ENCODE peak calls at places on chromosomes 16 and 17, in four cellular contexts. Y is GM23248, N is fibroblast of lung, X is PC-3. H is an unnamed sample. For H3K4me1, the result is how much of the 10 kb centered on the place peaks cover.

GRCh38 chr16:4339909-4340308 is 11.2 kb downstream of the PAM16 start:
- DNase-seq in N (no peak), X (no peak), Y (no peak), H (no peak)

GRCh38 chr16:14672403-14672971 is 21.6 kb downstream of the PLA2G10 start:
- DNase-seq in N (no peak), Y (no peak), X (peak), H (no peak)

GRCh38 chr16:80203821-80204220 is 337.0 kb upstream of the DYNLRB2 start:
- DNase-seq in N (no peak), X (no peak), Y (no peak), H (peak)

GRCh38 chr16:10616744-10617640 is 36.6 kb upstream of the EMP2 start:
- DNase-seq in N (peak), Y (peak), X (peak), H (peak)

GRCh38 chr17:40548982-40549680 is 16.1 kb downstream of the CCR7 start:
- DNase-seq in X (peak), N (peak), Y (peak), H (peak)

GRCh38 chr17:4249452-4250029 is 14.2 kb downstream of the ANKFY1 start:
- DNase-seq in N (peak), X (peak), Y (peak), H (peak)

GRCh38 chr16:3734084-3734757 is 16.9 kb upstream of the TRAP1 start:
- DNase-seq in X (no peak), Y (no peak), N (no peak), H (no peak)

GRCh38 chr17:65279456-65279855 is 142.3 kb downstream of the RGS9 start:
- DNase-seq in Y (no peak), N (no peak), X (no peak), H (no peak)

GRCh38 chr16:13956635-13957196 is 36.8 kb downstream of the ERCC4 start:
- DNase-seq in N (no peak), Y (no peak), X (no peak), H (no peak)

GRCh38 chr16:85593503-85594195 is 19.5 kb upstream of the GSE1 start:
- DNase-seq in N (no peak), Y (no peak), X (no peak), H (no peak)

GRCh38 chr17:81230043-81230820 is 7.5 kb upstream of the CEP131 start:
- DNase-seq in X (no peak), N (no peak), Y (no peak), H (no peak)

GRCh38 chr16:74700206-74701040 is at the start of gene MLKL:
- DNase-seq in X (peak), Y (peak), N (peak), H (peak)

GRCh38 chr17:57295526-57296023 is 39.3 kb downstream of the MSI2 start:
- DNase-seq in X (peak), N (peak), Y (no peak), H (no peak)

GRCh38 chr16:83863682-83864081 is 35.2 kb upstream of the MLYCD start:
- DNase-seq in N (no peak), Y (no peak), X (no peak), H (no peak)

GRCh38 chr16:87438611-87438985 is 46.5 kb downstream of the MAP1LC3B start:
- DNase-seq in Y (no peak), N (no peak), X (no peak), H (no peak)

GRCh38 chr17:17801800-17802481 is 34.8 kb downstream of the SREBF1 start:
- DNase-seq in N (no peak), Y (no peak), X (no peak), H (no peak)

DNA sequence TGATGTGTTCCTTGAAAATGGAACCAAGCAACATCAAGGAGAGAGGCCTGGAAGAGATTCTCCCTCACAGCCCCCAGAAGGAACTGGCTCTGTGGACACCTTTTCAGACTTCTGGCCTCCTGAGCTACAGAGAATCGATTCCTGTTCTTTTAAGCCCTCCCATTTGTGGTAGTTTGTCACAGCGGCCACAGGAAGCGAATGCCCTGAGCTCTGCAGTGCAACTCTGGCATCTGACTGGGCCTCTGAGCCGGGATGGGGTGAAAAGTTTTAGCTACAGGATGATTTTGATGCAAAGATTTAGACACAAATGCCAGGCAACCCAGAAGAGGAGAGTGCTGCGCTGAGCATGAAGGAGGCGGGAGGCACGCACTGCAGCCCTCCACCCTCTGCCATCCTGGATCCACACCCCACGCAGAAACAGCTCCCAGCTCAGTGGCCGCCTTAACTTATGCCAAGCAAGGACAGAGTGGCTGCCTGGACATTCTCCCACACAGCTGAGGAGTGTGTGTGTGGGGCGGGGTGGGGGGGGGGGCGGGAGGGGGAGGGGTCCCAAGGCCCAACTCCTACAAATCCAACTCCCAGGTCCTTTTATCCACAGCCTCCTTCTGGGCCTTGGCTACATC is 2.2 kb downstream of the TIMP2 start:
- DNase-seq in Y (peak), X (no peak), N (no peak), H (no peak)
- H3K27ac ChIP-seq in Y (peak), X (no peak), N (peak), H (no peak)

GRCh38 chr17:49210158-49211029 is at the start of the genes ABI3 and GNGT2:
- DNase-seq in N (peak), Y (no peak), X (no peak), H (no peak)

GRCh38 chr17:49216482-49216881 is 6.0 kb downstream of the ABI3 start:
- DNase-seq in Y (no peak), N (no peak), X (no peak), H (no peak)

GRCh38 chr17:49213803-49214202 is 3.3 kb downstream of the ABI3 start:
- DNase-seq in N (no peak), X (no peak), Y (no peak), H (no peak)

GRCh38 chr17:49214665-49215360 is 4.3 kb downstream of the ABI3 start:
- DNase-seq in Y (no peak), X (no peak), N (no peak), H (no peak)

GRCh38 chr17:49213399-49213798 is 2.9 kb downstream of the ABI3 start:
- DNase-seq in Y (no peak), X (no peak), N (no peak), H (no peak)
- H3K4me1 ChIP-seq in Y (under half), X (under half), N (under half), H (under half)

GRCh38 chr16:89053725-89054029 is 40.0 kb upstream of the ACSF3 start:
- DNase-seq in X (no peak), Y (no peak), N (no peak), H (no peak)

GRCh38 chr16:89050868-89051311 is 42.8 kb upstream of the ACSF3 start:
- DNase-seq in Y (no peak), N (no peak), X (no peak), H (no peak)

GRCh38 chr16:89052824-89053724 is 40.6 kb upstream of the ACSF3 start:
- DNase-seq in Y (peak), X (peak), N (peak), H (peak)

GRCh38 chr16:89051521-89052166 is 42.0 kb upstream of the ACSF3 start:
- DNase-seq in N (no peak), X (no peak), Y (no peak), H (no peak)

DNA sequence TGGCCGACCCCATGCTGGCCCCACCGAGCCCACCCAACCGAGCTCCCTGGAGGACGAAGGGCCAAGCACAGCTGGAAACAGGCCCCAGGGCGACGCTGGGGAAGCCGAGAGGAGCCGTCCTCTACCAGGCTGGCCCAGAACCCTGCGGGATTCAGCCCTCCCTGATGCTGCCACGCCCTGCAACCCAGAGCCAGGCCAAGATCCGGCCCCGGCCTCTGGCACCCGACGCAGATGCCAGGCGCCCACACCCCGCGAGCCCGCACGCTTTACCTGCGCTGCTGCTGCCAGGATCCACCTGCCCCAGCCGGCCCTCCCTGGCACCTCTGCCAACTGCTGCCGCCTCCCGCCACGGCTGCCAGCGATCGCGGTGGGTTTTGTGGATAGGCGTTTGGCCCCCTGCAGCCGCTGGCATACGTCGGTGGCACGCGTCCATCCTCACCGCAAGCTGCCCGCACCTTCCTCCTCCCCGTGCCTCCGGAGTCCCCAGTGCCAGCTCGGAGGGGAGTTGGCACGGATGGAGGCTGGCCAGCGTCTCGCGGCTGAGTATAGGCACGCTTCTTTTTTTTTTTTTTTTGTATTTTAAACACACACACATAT is 41.4 kb upstream of the ACSF3 start:
- DNase-seq in Y (peak), N (peak), X (peak), H (peak)
- TF ChIP-seq EZH2 in Y (no peak), N (no peak), X (no peak), H (no peak)

GRCh38 chr16:66618588-66618987 is 14.1 kb downstream of the CMTM3 start:
- DNase-seq in X (peak), Y (peak), N (peak), H (peak)
- H3K27ac ChIP-seq in X (peak), Y (peak), N (peak), H (peak)

GRCh38 chr17:66344473-66344872 is 42.1 kb downstream of the PRKCA start:
- DNase-seq in N (no peak), Y (no peak), X (no peak), H (no peak)

GRCh38 chr17:66348605-66349165 is 46.3 kb downstream of the PRKCA start:
- DNase-seq in N (peak), Y (peak), X (peak), H (peak)

GRCh38 chr17:66347661-66348604 is 45.5 kb downstream of the PRKCA start:
- DNase-seq in N (peak), Y (peak), X (peak), H (peak)

GRCh38 chr17:66343531-66344078 is 41.2 kb downstream of the PRKCA start:
- DNase-seq in Y (no peak), X (peak), N (peak), H (no peak)

GRCh38 chr17:66345264-66345663 is 42.9 kb downstream of the PRKCA start:
- DNase-seq in Y (no peak), N (no peak), X (no peak), H (no peak)
- H3K4me1 ChIP-seq in Y (under half), N (under half), X (under half), H (under half)

DNA sequence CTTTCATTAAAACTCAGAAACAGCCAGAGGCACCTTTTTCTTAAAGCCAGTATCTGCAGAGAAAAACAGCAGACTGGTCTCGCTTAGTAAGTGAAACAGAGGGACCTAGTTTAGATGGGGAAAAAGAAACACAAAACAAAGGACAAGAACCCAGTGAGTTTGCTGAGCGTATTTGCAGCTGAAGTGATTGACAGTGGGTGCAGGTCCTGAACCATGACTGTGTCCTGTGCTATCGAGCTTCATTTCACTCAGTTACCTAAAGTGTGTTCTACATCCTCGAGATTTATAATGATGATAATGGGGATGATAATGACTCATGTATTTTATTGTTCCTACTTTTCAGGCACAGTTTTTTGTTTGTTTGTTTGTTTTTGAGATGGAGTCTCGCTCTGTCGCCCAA is 31.7 kb upstream of the WFIKKN2 start:
- DNase-seq in X (no peak), N (no peak), Y (no peak), H (no peak)
- TF ChIP-seq EZH2 in X (no peak), N (no peak), Y (no peak), H (no peak)

DNA sequence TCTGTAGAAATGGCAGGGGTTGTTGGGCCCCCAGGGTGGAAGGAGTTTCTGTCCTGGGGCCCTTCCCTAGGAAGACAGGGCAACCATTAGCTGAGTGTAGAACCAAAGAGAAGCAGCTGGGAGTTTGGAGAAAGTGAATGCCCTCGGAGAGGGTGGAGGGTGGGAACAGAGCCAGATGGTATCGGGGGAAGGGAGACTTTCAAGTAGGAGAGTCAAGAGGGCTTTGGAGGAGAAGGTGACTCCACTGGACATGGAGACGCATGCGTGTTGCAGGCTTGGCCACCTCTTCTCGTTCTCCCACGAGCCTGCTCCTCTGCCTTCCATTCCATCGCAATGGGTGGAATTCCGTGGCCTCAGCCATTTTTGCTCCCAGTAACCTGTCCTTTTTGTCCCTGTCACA is 19.4 kb downstream of the SLC47A1 start:
- DNase-seq in N (no peak), X (no peak), Y (no peak), H (no peak)
- H3K27ac ChIP-seq in N (no peak), X (no peak), Y (no peak), H (no peak)

DNA sequence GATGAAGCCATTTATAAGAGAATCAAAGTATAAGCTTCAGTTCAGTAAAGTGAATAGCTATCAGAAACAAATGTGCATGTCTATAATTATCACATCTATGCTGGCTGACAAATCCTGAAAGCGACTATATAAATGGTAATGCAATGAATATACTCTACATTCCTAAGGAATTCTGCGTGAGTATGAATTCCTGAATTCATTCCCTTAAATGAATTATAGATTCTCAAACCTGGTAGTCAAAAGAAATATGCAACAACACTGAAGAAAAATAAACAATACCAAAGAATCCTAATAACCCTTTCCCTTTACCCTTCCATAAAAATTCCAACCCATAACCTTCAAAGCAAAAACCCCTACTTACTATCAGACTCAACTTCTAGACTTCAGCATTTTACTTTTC is 416.6 kb upstream of the PMFBP1 start:
- DNase-seq in N (peak), X (no peak), Y (no peak), H (no peak)
- H3K4me1 ChIP-seq in N (under half), X (under half), Y (under half), H (under half)

GRCh38 chr17:63419398-63419797 is 26.7 kb downstream of the CYB561 start:
- DNase-seq in X (no peak), N (no peak), Y (no peak), H (no peak)
- TF ChIP-seq EZH2 in X (no peak), N (no peak), Y (no peak), H (no peak)

H was measured in mammary epithelial cell.